ENCODE peak calls at places on chromosome 18, in five cellular contexts. X is H1, O is mesenchymal stem cell, H is IMR-90, B is mesendoderm. F is an unnamed sample.

GRCh38 chr18:51666717-51667320 is 469.3 kb upstream of the MEX3C start:
- DNase-seq in X (no peak), O (no peak), H (no peak), B (no peak), F (no peak)

GRCh38 chr18:31512203-31512764 is 14.3 kb downstream of the DSG2 start:
- DNase-seq in X (no peak), O (peak; percentile 94), H (peak; percentile 71), B (peak; percentile 88), F (peak; percentile 86)

GRCh38 chr18:4181882-4182568 is 273.1 kb downstream of the DLGAP1 start:
- DNase-seq in X (no peak), O (no peak), H (no peak), B (peak; percentile 73), F (no peak)

GRCh38 chr18:8176554-8176953 is 432.7 kb upstream of the RAB12 start:
- DNase-seq in X (no peak), O (no peak), H (no peak), B (peak; percentile 14), F (no peak)

GRCh38 chr18:42289526-42289925 is 334.5 kb downstream of the PIK3C3 start:
- DNase-seq in X (no peak), O (no peak), H (no peak), B (peak; percentile 23), F (no peak)

GRCh38 chr18:71799016-71799673 is 745.0 kb downstream of the CBLN2 start:
- DNase-seq in X (no peak), O (no peak), H (peak; percentile 77), B (no peak), F (no peak)

GRCh38 chr18:62284637-62285036 is 40.5 kb upstream of the TNFRSF11A start:
- DNase-seq in X (no peak), O (no peak), H (no peak), B (no peak), F (no peak)

GRCh38 chr18:23889907-23890306 is 124.6 kb upstream of the TTC39C start:
- DNase-seq in X (no peak), O (no peak), H (no peak), B (no peak), F (no peak)

GRCh38 chr18:31490387-31490786 is 7.6 kb upstream of the DSG2 start:
- DNase-seq in X (no peak), O (no peak), H (no peak), B (no peak), F (peak; percentile 41)

DNA sequence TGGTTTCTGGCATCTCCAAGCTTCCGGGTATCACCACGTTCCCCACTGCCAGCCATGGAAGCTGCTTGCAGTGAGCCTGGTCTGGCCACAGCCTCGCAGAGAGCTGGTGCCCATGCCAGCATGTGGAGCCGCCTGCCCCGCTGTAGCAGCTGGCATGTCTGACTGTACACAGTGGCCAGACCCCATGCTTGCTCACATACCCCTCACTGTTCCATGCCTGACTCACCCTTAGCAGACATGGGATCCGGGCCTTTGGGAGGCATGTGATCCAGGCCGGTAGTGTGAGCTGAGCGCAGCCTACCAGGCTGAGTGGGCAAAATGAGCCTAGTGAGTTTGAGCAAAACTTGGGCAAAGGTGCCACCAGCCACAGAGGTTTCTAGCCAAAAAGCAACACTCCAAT is 18.8 kb upstream of the RPRD1A start:
- DNase-seq in X (no peak), O (no peak), H (no peak), B (no peak), F (no peak)
- H3K4me2 ChIP-seq in X (no peak overlapping the region), O (no peak overlapping the region), H (no peak overlapping the region), B (no peak overlapping the region), F (no peak overlapping the region)

DNA sequence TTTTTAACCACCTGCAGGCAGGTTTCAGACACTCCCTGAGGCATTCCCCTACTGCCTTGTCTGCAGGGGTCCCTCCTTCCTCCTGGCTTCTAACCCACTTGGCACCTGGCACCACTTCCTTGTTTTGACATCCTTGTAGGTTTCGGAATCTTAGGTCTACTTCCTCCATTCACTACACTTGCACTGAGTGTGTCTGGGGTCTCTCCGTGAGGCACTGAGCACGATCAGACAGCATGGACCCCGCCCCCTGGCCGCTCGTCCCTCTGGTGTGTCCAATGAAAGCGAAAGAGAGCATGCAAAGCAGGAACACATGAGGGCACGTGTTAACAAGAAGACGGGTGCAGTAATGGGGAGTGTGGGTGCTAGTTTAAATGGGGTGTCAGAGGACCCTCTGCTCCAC is 63.8 kb downstream of the HAUS1 start:
- DNase-seq in X (no peak), O (no peak), H (no peak), B (no peak), F (no peak)
- H2BK120ac ChIP-seq in X (no peak overlapping the region), O (no peak overlapping the region), H (no peak overlapping the region), B (no peak overlapping the region), F (no peak overlapping the region)

GRCh38 chr18:74425161-74425560 is 31.9 kb downstream of the DIPK1C start:
- DNase-seq in X (no peak), O (no peak), H (no peak), B (no peak), F (no peak)

GRCh38 chr18:74420926-74421325 is 36.2 kb downstream of the DIPK1C start:
- DNase-seq in X (no peak), O (no peak), H (no peak), B (no peak), F (no peak)

GRCh38 chr18:74430231-74430630 is 26.9 kb downstream of the DIPK1C start:
- DNase-seq in X (no peak), O (no peak), H (no peak), B (peak; percentile 62), F (no peak)

GRCh38 chr18:74427442-74428112 is 29.5 kb downstream of the DIPK1C start:
- DNase-seq in X (no peak), O (no peak), H (no peak), B (no peak), F (no peak)

DNA sequence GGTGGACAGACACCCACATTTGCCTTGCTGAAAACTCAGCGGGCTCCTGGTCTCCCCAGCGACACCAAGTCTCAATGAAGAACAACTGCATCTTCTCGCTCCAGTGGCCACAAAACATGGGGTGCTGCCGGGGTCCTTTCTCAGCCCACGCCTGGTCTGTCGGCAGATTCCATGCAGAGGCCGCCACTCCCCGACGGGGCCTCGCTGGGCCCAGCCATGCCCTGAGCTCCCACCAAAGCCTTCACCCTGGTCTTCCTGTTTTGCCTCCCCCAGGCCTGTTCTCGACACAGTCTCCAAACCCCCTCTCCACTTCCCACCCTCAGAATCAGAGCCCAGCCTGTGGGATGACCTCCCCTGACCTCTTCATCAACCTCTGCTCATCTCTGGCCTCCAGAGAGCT is 31.2 kb downstream of the DIPK1C start:
- DNase-seq in X (no peak), O (no peak), H (no peak), B (no peak), F (no peak)
- H2AK5ac ChIP-seq in X (no peak overlapping the region), O (no peak overlapping the region), H (no peak overlapping the region), B (no peak overlapping the region), F (no peak overlapping the region)

GRCh38 chr18:55306338-55306737 is 281.7 kb downstream of the TCF4 start:
- DNase-seq in X (no peak), O (no peak), H (no peak), B (no peak), F (no peak)
- H3K4me2 ChIP-seq in X (no peak overlapping the region), O (no peak overlapping the region), H (no peak overlapping the region), B (no peak overlapping the region), F (no peak overlapping the region)

GRCh38 chr18:6729247-6730091 is at the start of gene ARHGAP28:
- DNase-seq in X (peak; percentile 83), O (peak; percentile 94), H (peak; percentile 92), B (peak; percentile 98), F (peak; percentile 84)
- H2BK120ac ChIP-seq in X (no peak within 1 kb of the TSS), O (peak within 1 kb of the TSS; percentile 67), H (peak within 1 kb of the TSS; percentile 91), B (no peak within 1 kb of the TSS), F (peak within 1 kb of the TSS; percentile 48)

GRCh38 chr18:54269924-54270844 is 867 bp downstream of the POLI start:
- DNase-seq in X (peak; percentile 82), O (peak; percentile 48), H (peak; percentile 18), B (peak; percentile 95), F (peak; percentile 76)
- H2AK5ac ChIP-seq in X (no peak overlapping the region), O (no peak overlapping the region), H (peak overlapping the region; percentile 46), B (no peak overlapping the region), F (peak overlapping the region; percentile 92)

F was measured in trophoblast cell.